ENCODE peak calls at places on chromosome 6, in five cellular contexts. One of them, this sample, is unnamed.

GRCh38 chr6:127415096-127415495 is 44.1 kb downstream of the KIAA0408 start:
- DNase-seq in stimulated activated CD4-positive, alpha-beta T cell treated with anti-CD3 and anti-CD28 coated beads, Interleukin-4, amount 100 ng/mL, for 24 hours: no peak
- DNase-seq in DMS 273 treated with DMSO at 0.1 percent for 48 hours: no peak
- DNase-seq in nucleus accumbens: no peak
- DNase-seq in GM20000: no peak
- DNase-seq in this sample: no peak

GRCh38 chr6:95203153-95203754 is 374.1 kb upstream of the MANEA start:
- DNase-seq in stimulated activated CD4-positive, alpha-beta T cell treated with anti-CD3 and anti-CD28 coated beads, Interleukin-4, amount 100 ng/mL, for 24 hours: peak; percentile 17
- DNase-seq in DMS 273 treated with DMSO at 0.1 percent for 48 hours: no peak
- DNase-seq in nucleus accumbens: no peak
- DNase-seq in GM20000: peak; percentile 13
- DNase-seq in this sample: peak; percentile 19

GRCh38 chr6:37059344-37060194 is 54.1 kb downstream of the FGD2 start:
- DNase-seq in stimulated activated CD4-positive, alpha-beta T cell treated with anti-CD3 and anti-CD28 coated beads, Interleukin-4, amount 100 ng/mL, for 24 hours: no peak
- DNase-seq in DMS 273 treated with DMSO at 0.1 percent for 48 hours: peak; percentile 80
- DNase-seq in nucleus accumbens: no peak
- DNase-seq in GM20000: no peak
- DNase-seq in this sample: peak; percentile 98

GRCh38 chr6:21382821-21383455 is 210.6 kb upstream of the SOX4 start:
- DNase-seq in stimulated activated CD4-positive, alpha-beta T cell treated with anti-CD3 and anti-CD28 coated beads, Interleukin-4, amount 100 ng/mL, for 24 hours: no peak
- DNase-seq in DMS 273 treated with DMSO at 0.1 percent for 48 hours: no peak
- DNase-seq in nucleus accumbens: no peak
- DNase-seq in GM20000: no peak
- DNase-seq in this sample: no peak

GRCh38 chr6:89948876-89949275 is 54.6 kb downstream of the GJA10 start:
- DNase-seq in stimulated activated CD4-positive, alpha-beta T cell treated with anti-CD3 and anti-CD28 coated beads, Interleukin-4, amount 100 ng/mL, for 24 hours: no peak
- DNase-seq in DMS 273 treated with DMSO at 0.1 percent for 48 hours: no peak
- DNase-seq in nucleus accumbens: no peak
- DNase-seq in GM20000: no peak
- DNase-seq in this sample: no peak

GRCh38 chr6:130381012-130381411 is 15.2 kb downstream of the TMEM200A start:
- DNase-seq in stimulated activated CD4-positive, alpha-beta T cell treated with anti-CD3 and anti-CD28 coated beads, Interleukin-4, amount 100 ng/mL, for 24 hours: no peak
- DNase-seq in DMS 273 treated with DMSO at 0.1 percent for 48 hours: no peak
- DNase-seq in nucleus accumbens: no peak
- DNase-seq in GM20000: no peak
- DNase-seq in this sample: no peak

GRCh38 chr6:4603291-4603690 is 172.9 kb upstream of the CDYL start:
- DNase-seq in stimulated activated CD4-positive, alpha-beta T cell treated with anti-CD3 and anti-CD28 coated beads, Interleukin-4, amount 100 ng/mL, for 24 hours: no peak
- DNase-seq in DMS 273 treated with DMSO at 0.1 percent for 48 hours: no peak
- DNase-seq in nucleus accumbens: no peak
- DNase-seq in GM20000: no peak
- DNase-seq in this sample: peak; percentile 98

GRCh38 chr6:170290306-170291128 is at the start of gene DLL1:
- DNase-seq in stimulated activated CD4-positive, alpha-beta T cell treated with anti-CD3 and anti-CD28 coated beads, Interleukin-4, amount 100 ng/mL, for 24 hours: no peak
- DNase-seq in DMS 273 treated with DMSO at 0.1 percent for 48 hours: no peak
- DNase-seq in nucleus accumbens: peak; percentile 91
- DNase-seq in GM20000: peak; percentile 67
- DNase-seq in this sample: peak; percentile 72